ENCODE peak calls at places on chromosomes 7 and 10, in eight cellular contexts. One of them, this sample, is unnamed.

GRCh38 chr7:19009241-19009935 is 108.0 kb downstream of the TWIST1 start:
- DNase-seq in Calu3: no peak
- DNase-seq in NB4: no peak
- DNase-seq in endodermal cell: no peak
- DNase-seq in AG10803: peak; percentile 69
- DNase-seq in kidney: no peak
- DNase-seq in RWPE1: no peak
- DNase-seq in progenitor cell of endocrine pancreas: no peak
- DNase-seq in this sample: no peak

GRCh38 chr10:5560844-5561703 is 36.3 kb downstream of the CALML3 start:
- DNase-seq in progenitor cell of endocrine pancreas: no peak
- DNase-seq in AG10803: no peak
- DNase-seq in endodermal cell: peak; percentile 33
- DNase-seq in NB4: no peak
- DNase-seq in Calu3: no peak
- DNase-seq in kidney: peak; percentile 60
- DNase-seq in RWPE1: no peak
- DNase-seq in this sample: no peak

GRCh38 chr7:151724250-151724915 is 152.5 kb downstream of the PRKAG2 start:
- DNase-seq in progenitor cell of endocrine pancreas: no peak
- DNase-seq in AG10803: no peak
- DNase-seq in NB4: no peak
- DNase-seq in Calu3: no peak
- DNase-seq in kidney: no peak
- DNase-seq in endodermal cell: no peak
- DNase-seq in RWPE1: no peak
- DNase-seq in this sample: no peak

GRCh38 chr7:124840435-124840834 is 74.8 kb upstream of the GPR37 start:
- DNase-seq in endodermal cell: no peak
- DNase-seq in NB4: no peak
- DNase-seq in RWPE1: no peak
- DNase-seq in AG10803: no peak
- DNase-seq in kidney: no peak
- DNase-seq in progenitor cell of endocrine pancreas: no peak
- DNase-seq in Calu3: no peak
- DNase-seq in this sample: no peak

GRCh38 chr7:106664343-106664742 is 3.4 kb upstream of the CCDC71L start:
- DNase-seq in RWPE1: no peak
- DNase-seq in endodermal cell: no peak
- DNase-seq in Calu3: no peak
- DNase-seq in progenitor cell of endocrine pancreas: no peak
- DNase-seq in kidney: no peak
- DNase-seq in AG10803: no peak
- DNase-seq in NB4: no peak
- DNase-seq in this sample: no peak

GRCh38 chr10:9243861-9244515 is 1189.5 kb downstream of the GATA3 start:
- DNase-seq in RWPE1: no peak
- DNase-seq in progenitor cell of endocrine pancreas: no peak
- DNase-seq in AG10803: no peak
- DNase-seq in endodermal cell: no peak
- DNase-seq in Calu3: no peak
- DNase-seq in kidney: no peak
- DNase-seq in NB4: no peak
- DNase-seq in this sample: no peak

GRCh38 chr10:28479366-28479765 is 53.6 kb upstream of the WAC start:
- DNase-seq in progenitor cell of endocrine pancreas: no peak
- DNase-seq in Calu3: no peak
- DNase-seq in kidney: no peak
- DNase-seq in endodermal cell: no peak
- DNase-seq in RWPE1: no peak
- DNase-seq in AG10803: no peak
- DNase-seq in NB4: no peak
- DNase-seq in this sample: no peak

GRCh38 chr10:133006806-133007205 is 64.4 kb upstream of the CFAP46 start:
- DNase-seq in kidney: peak; percentile 68
- DNase-seq in RWPE1: no peak
- DNase-seq in progenitor cell of endocrine pancreas: no peak
- DNase-seq in endodermal cell: no peak
- DNase-seq in Calu3: no peak
- DNase-seq in NB4: no peak
- DNase-seq in AG10803: no peak
- DNase-seq in this sample: no peak

GRCh38 chr10:78510566-78511323 is 477.1 kb downstream of the RPS24 start:
- DNase-seq in Calu3: no peak
- DNase-seq in progenitor cell of endocrine pancreas: no peak
- DNase-seq in AG10803: no peak
- DNase-seq in RWPE1: no peak
- DNase-seq in NB4: no peak
- DNase-seq in endodermal cell: no peak
- DNase-seq in kidney: peak; percentile 82
- DNase-seq in this sample: no peak

GRCh38 chr7:98284335-98285036 is 3.0 kb downstream of the BRI3 start:
- DNase-seq in NB4: no peak
- DNase-seq in AG10803: peak; percentile 97
- DNase-seq in endodermal cell: peak; percentile 66
- DNase-seq in RWPE1: peak; percentile 69
- DNase-seq in progenitor cell of endocrine pancreas: no peak
- DNase-seq in Calu3: peak; percentile 71
- DNase-seq in kidney: peak; percentile 94
- DNase-seq in this sample: peak; percentile 89

GRCh38 chr10:4174197-4174596 is 389.2 kb upstream of the KLF6 start:
- DNase-seq in AG10803: peak; percentile 69
- DNase-seq in kidney: no peak
- DNase-seq in NB4: peak; percentile 4
- DNase-seq in endodermal cell: peak; percentile 84
- DNase-seq in Calu3: peak; percentile 25
- DNase-seq in RWPE1: no peak
- DNase-seq in progenitor cell of endocrine pancreas: no peak
- DNase-seq in this sample: no peak

GRCh38 chr7:151195616-151196450 is 8.8 kb upstream of the ASB10 start:
- DNase-seq in NB4: no peak
- DNase-seq in endodermal cell: peak; percentile 81
- DNase-seq in kidney: peak; percentile 34
- DNase-seq in RWPE1: no peak
- DNase-seq in progenitor cell of endocrine pancreas: no peak
- DNase-seq in Calu3: no peak
- DNase-seq in AG10803: no peak
- DNase-seq in this sample: no peak

GRCh38 chr10:119535837-119536507 is 6.5 kb downstream of the RGS10 start:
- DNase-seq in endodermal cell: no peak
- DNase-seq in kidney: no peak
- DNase-seq in Calu3: no peak
- DNase-seq in NB4: no peak
- DNase-seq in progenitor cell of endocrine pancreas: no peak
- DNase-seq in RWPE1: no peak
- DNase-seq in AG10803: no peak
- DNase-seq in this sample: no peak

GRCh38 chr7:5824297-5824610 is 42.8 kb upstream of the RNF216 start:
- DNase-seq in kidney: peak; percentile 51
- DNase-seq in RWPE1: no peak
- DNase-seq in endodermal cell: no peak
- DNase-seq in AG10803: no peak
- DNase-seq in progenitor cell of endocrine pancreas: no peak
- DNase-seq in Calu3: no peak
- DNase-seq in NB4: no peak
- DNase-seq in this sample: no peak

GRCh38 chr7:134368851-134369533 is 52.3 kb upstream of the SLC35B4 start:
- DNase-seq in kidney: no peak
- DNase-seq in AG10803: peak; percentile 94
- DNase-seq in NB4: no peak
- DNase-seq in RWPE1: peak; percentile 54
- DNase-seq in endodermal cell: no peak
- DNase-seq in Calu3: peak; percentile 65
- DNase-seq in progenitor cell of endocrine pancreas: no peak
- DNase-seq in this sample: no peak

GRCh38 chr7:97002555-97003261 is 2.6 kb upstream of the DLX6 start:
- DNase-seq in NB4: no peak
- DNase-seq in AG10803: no peak
- DNase-seq in kidney: peak; percentile 27
- DNase-seq in endodermal cell: peak; percentile 70
- DNase-seq in progenitor cell of endocrine pancreas: no peak
- DNase-seq in Calu3: no peak
- DNase-seq in RWPE1: no peak
- DNase-seq in this sample: no peak

GRCh38 chr10:21638681-21639080 is 104.6 kb downstream of the MLLT10 start:
- DNase-seq in Calu3: no peak
- DNase-seq in kidney: no peak
- DNase-seq in AG10803: no peak
- DNase-seq in NB4: no peak
- DNase-seq in RWPE1: no peak
- DNase-seq in endodermal cell: no peak
- DNase-seq in progenitor cell of endocrine pancreas: no peak
- DNase-seq in this sample: no peak

GRCh38 chr7:108345710-108346336 is 110.4 kb downstream of the NRCAM start:
- DNase-seq in RWPE1: no peak
- DNase-seq in progenitor cell of endocrine pancreas: no peak
- DNase-seq in AG10803: no peak
- DNase-seq in endodermal cell: peak; percentile 60
- DNase-seq in kidney: no peak
- DNase-seq in NB4: no peak
- DNase-seq in Calu3: no peak
- DNase-seq in this sample: no peak

GRCh38 chr10:123796736-123797135 is 94.9 kb downstream of the CPXM2 start:
- DNase-seq in RWPE1: no peak
- DNase-seq in Calu3: no peak
- DNase-seq in progenitor cell of endocrine pancreas: no peak
- DNase-seq in kidney: no peak
- DNase-seq in AG10803: peak; percentile 25
- DNase-seq in endodermal cell: no peak
- DNase-seq in NB4: no peak
- DNase-seq in this sample: no peak

DNA sequence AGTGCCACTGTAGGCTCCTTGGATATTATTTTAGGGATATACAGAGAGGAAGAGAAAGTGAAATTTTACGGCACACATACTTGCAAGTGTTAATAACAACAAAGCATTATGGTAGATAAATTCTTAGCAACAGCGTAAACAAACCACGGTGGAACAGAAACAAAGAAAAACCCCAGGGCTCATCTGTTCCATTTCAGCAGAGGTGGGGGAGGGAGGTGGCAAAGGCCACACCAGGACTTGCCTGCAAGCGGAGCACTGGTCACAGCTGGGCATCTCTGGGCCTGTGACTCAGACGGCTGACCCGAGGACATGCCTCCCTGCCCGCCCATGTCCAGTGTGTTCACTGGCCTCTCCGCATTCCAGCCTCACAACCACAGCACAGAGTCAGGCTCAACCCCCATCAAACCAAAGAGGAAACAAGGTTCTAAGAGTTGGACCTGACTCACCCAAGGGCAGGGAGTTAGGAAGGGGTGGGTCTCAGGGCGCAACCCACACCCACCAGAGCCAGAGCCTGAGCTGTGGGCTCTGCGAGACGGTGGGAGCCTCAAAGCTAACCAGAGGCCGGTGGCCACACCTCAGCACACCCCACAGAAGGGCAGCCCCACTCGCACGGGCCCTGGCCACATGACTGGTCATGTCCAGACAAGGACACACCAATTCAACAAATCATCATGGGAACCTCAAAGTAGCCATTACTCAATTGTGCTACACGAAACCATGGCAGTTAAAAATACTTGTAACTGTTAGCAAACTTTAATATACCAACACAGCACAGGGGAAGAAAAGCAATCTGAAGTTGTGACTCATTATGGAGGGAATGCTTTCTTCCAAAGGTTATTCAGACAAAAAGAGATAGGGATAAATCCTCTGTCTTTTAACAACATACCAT is 10.7 kb downstream of the ESYT2 start:
- DNase-seq in kidney: peak; percentile 97
- DNase-seq in Calu3: peak; percentile 93
- DNase-seq in progenitor cell of endocrine pancreas: no peak
- DNase-seq in endodermal cell: peak; percentile 87
- DNase-seq in NB4: peak; percentile 94
- DNase-seq in RWPE1: peak; percentile 82
- DNase-seq in AG10803: peak; percentile 98
- DNase-seq in this sample: peak; percentile 97
- TF ChIP-seq CTCF in kidney: peak; percentile 10
- TF ChIP-seq CTCF in Calu3: no peak
- TF ChIP-seq CTCF in progenitor cell of endocrine pancreas: no peak
- TF ChIP-seq CTCF in endodermal cell: no peak
- TF ChIP-seq CTCF in NB4: no peak
- TF ChIP-seq CTCF in RWPE1: no peak
- TF ChIP-seq CTCF in AG10803: peak; percentile 20
- TF ChIP-seq CTCF in this sample: peak; percentile 18

GRCh38 chr10:56383806-56384205 is 22.7 kb upstream of the ZWINT start:
- DNase-seq in NB4: no peak
- DNase-seq in RWPE1: no peak
- DNase-seq in AG10803: no peak
- DNase-seq in Calu3: no peak
- DNase-seq in kidney: no peak
- DNase-seq in progenitor cell of endocrine pancreas: no peak
- DNase-seq in endodermal cell: no peak
- DNase-seq in this sample: no peak
- TF ChIP-seq CTCF in NB4: no peak
- TF ChIP-seq CTCF in RWPE1: no peak
- TF ChIP-seq CTCF in AG10803: no peak
- TF ChIP-seq CTCF in Calu3: no peak
- TF ChIP-seq CTCF in kidney: no peak
- TF ChIP-seq CTCF in progenitor cell of endocrine pancreas: no peak
- TF ChIP-seq CTCF in endodermal cell: no peak
- TF ChIP-seq CTCF in this sample: no peak

DNA sequence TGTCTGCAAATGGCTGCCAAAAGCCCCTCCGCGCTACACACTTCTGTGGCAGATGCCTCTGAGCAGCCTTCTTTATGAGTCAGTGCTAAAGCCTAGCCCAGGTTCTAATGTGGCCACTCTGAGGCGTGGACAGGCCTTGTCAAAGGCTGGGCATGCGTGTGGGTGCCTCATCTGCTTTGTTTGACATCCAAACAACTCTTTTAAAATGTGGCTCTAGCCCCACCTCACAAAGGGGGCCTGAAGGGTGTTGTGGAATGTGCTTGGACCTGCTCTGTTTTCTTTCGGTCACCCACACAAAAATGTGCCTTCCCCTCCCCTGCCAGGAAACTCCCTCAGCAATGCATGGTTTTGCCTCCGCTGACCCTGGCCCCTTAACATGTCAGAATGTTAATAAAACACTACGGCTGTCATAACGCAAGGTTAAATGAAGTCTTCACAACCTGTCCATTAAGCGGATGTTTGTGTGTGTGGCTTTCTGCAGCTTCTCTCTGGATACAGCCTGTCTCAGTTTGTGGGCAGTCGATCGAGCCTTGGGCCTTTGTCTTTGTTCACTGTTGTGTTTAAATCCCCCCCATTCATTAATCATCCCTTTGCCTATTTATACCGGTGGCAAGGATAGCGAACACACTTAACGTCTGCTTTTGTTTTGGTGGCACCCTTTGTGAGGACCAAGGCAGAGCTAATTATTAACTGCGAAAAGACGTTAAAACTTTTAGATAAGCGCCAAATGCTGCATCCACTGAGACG is 718.9 kb downstream of the LRMDA start:
- DNase-seq in progenitor cell of endocrine pancreas: peak; percentile 50
- DNase-seq in RWPE1: peak; percentile 24
- DNase-seq in kidney: no peak
- DNase-seq in Calu3: no peak
- DNase-seq in NB4: no peak
- DNase-seq in AG10803: peak; percentile 11
- DNase-seq in endodermal cell: peak; percentile 68
- DNase-seq in this sample: no peak
- TF ChIP-seq CTCF in progenitor cell of endocrine pancreas: no peak
- TF ChIP-seq CTCF in RWPE1: no peak
- TF ChIP-seq CTCF in kidney: no peak
- TF ChIP-seq CTCF in Calu3: no peak
- TF ChIP-seq CTCF in NB4: no peak
- TF ChIP-seq CTCF in AG10803: no peak
- TF ChIP-seq CTCF in endodermal cell: no peak
- TF ChIP-seq CTCF in this sample: no peak

GRCh38 chr10:24256619-24257018 is 47.7 kb downstream of the KIAA1217 start:
- DNase-seq in progenitor cell of endocrine pancreas: no peak
- DNase-seq in Calu3: no peak
- DNase-seq in kidney: no peak
- DNase-seq in endodermal cell: no peak
- DNase-seq in NB4: no peak
- DNase-seq in AG10803: no peak
- DNase-seq in RWPE1: no peak
- DNase-seq in this sample: no peak
- TF ChIP-seq CTCF in progenitor cell of endocrine pancreas: no peak
- TF ChIP-seq CTCF in Calu3: no peak
- TF ChIP-seq CTCF in kidney: no peak
- TF ChIP-seq CTCF in endodermal cell: no peak
- TF ChIP-seq CTCF in NB4: no peak
- TF ChIP-seq CTCF in AG10803: no peak
- TF ChIP-seq CTCF in RWPE1: no peak
- TF ChIP-seq CTCF in this sample: no peak

This sample was measured in RWPE2.